ENCODE peak calls at places on chromosome 22, in ten cellular contexts. Y, D, Q, O, L, T, S, N, K and W are unnamed samples.

GRCh38 chr22:43860831-43861230 is 1.5 kb downstream of the SULT4A1 start:
- DNase-seq in Y (no peak), D (no peak), Q (no peak), O (no peak), L (no peak), T (no peak), S (no peak), N (no peak), K (no peak), W (no peak)

GRCh38 chr22:46108564-46109473 is 41.5 kb upstream of the PPARA start:
- DNase-seq in Y (peak), D (no peak), Q (no peak), O (no peak), L (no peak), T (no peak), S (no peak), N (peak), K (no peak), W (no peak)

GRCh38 chr22:25902402-25902801 is 160.4 kb downstream of the MYO18B start:
- DNase-seq in Y (no peak), D (no peak), Q (no peak), O (no peak), L (no peak), T (no peak), S (no peak), N (no peak), K (no peak), W (no peak)

GRCh38 chr22:36274547-36274946 is 21.6 kb downstream of the APOL1 start:
- DNase-seq in Y (no peak), D (no peak), Q (no peak), O (no peak), L (no peak), T (no peak), S (no peak), N (no peak), K (no peak), W (no peak)

GRCh38 chr22:29030016-29030617 is 31.5 kb downstream of the C22orf31 start:
- DNase-seq in Y (no peak), D (no peak), Q (no peak), O (no peak), L (no peak), T (no peak), S (no peak), N (no peak), K (no peak), W (no peak)

GRCh38 chr22:27438271-27438980 is 363.1 kb downstream of the MN1 start:
- DNase-seq in Y (no peak), D (no peak), Q (no peak), O (no peak), L (no peak), T (no peak), S (no peak), N (peak), K (no peak), W (no peak)

GRCh38 chr22:30860176-30861105 is 108.1 kb downstream of the MORC2 start:
- DNase-seq in Y (no peak), D (no peak), Q (no peak), O (no peak), L (no peak), T (no peak), S (no peak), N (no peak), K (no peak), W (no peak)

GRCh38 chr22:50262460-50262911 is 1.0 kb upstream of the MAPK12 start:
- DNase-seq in Y (no peak), D (no peak), Q (no peak), O (no peak), L (peak), T (no peak), S (no peak), N (no peak), K (no peak), W (peak)

GRCh38 chr22:40215266-40215665 is 37.5 kb downstream of the TNRC6B start:
- DNase-seq in Y (no peak), D (no peak), Q (no peak), O (no peak), L (no peak), T (no peak), S (no peak), N (no peak), K (no peak), W (peak)

GRCh38 chr22:40567106-40567505 is 69.4 kb downstream of the MRTFA start:
- DNase-seq in Y (no peak), D (no peak), Q (no peak), O (no peak), L (no peak), T (no peak), S (no peak), N (no peak), K (no peak), W (no peak)

GRCh38 chr22:44765571-44766285 is 13.4 kb downstream of the ARHGAP8 start:
- DNase-seq in Y (no peak), D (no peak), Q (no peak), O (no peak), L (peak), T (no peak), S (no peak), N (no peak), K (no peak), W (no peak)